ENCODE peak calls at places on chromosomes 16 and 17, in seven cellular contexts. One of them, this sample, is unnamed.

GRCh38 chr16:46632778-46633733 is 11.9 kb upstream of the SHCBP1 start:
- DNase-seq in heart right ventricle: no peak
- DNase-seq in lung: no peak
- DNase-seq in esophagus squamous epithelium: no peak
- DNase-seq in testis: no peak
- DNase-seq in Panc1: no peak
- DNase-seq in naive thymus-derived CD4-positive, alpha-beta T cell: no peak
- DNase-seq in this sample: no peak

GRCh38 chr17:43545383-43545632 is 832 bp downstream of the ETV4 start:
- DNase-seq in heart right ventricle: peak
- DNase-seq in lung: peak
- DNase-seq in esophagus squamous epithelium: no peak
- DNase-seq in testis: no peak
- DNase-seq in Panc1: no peak
- DNase-seq in naive thymus-derived CD4-positive, alpha-beta T cell: no peak
- DNase-seq in this sample: no peak

GRCh38 chr17:40251576-40251975 is 32.5 kb downstream of the WIPF2 start:
- DNase-seq in heart right ventricle: no peak
- DNase-seq in lung: no peak
- DNase-seq in esophagus squamous epithelium: no peak
- DNase-seq in testis: no peak
- DNase-seq in Panc1: peak
- DNase-seq in naive thymus-derived CD4-positive, alpha-beta T cell: no peak
- DNase-seq in this sample: no peak

GRCh38 chr17:50219939-50220465 is 18.6 kb upstream of the COL1A1 start:
- DNase-seq in heart right ventricle: peak
- DNase-seq in lung: no peak
- DNase-seq in esophagus squamous epithelium: no peak
- DNase-seq in testis: no peak
- DNase-seq in Panc1: no peak
- DNase-seq in naive thymus-derived CD4-positive, alpha-beta T cell: no peak
- DNase-seq in this sample: no peak

GRCh38 chr16:54801445-54801844 is 129.2 kb upstream of the IRX5 start:
- DNase-seq in heart right ventricle: no peak
- DNase-seq in lung: no peak
- DNase-seq in esophagus squamous epithelium: no peak
- DNase-seq in testis: no peak
- DNase-seq in Panc1: no peak
- DNase-seq in naive thymus-derived CD4-positive, alpha-beta T cell: no peak
- DNase-seq in this sample: no peak

GRCh38 chr16:66851166-66851964 is 7.2 kb downstream of the CA7 start:
- DNase-seq in heart right ventricle: no peak
- DNase-seq in lung: no peak
- DNase-seq in esophagus squamous epithelium: no peak
- DNase-seq in testis: no peak
- DNase-seq in Panc1: no peak
- DNase-seq in naive thymus-derived CD4-positive, alpha-beta T cell: no peak
- DNase-seq in this sample: no peak

GRCh38 chr17:49482144-49482817 is 12.8 kb upstream of the NGFR start:
- DNase-seq in heart right ventricle: no peak
- DNase-seq in lung: no peak
- DNase-seq in esophagus squamous epithelium: no peak
- DNase-seq in testis: no peak
- DNase-seq in Panc1: no peak
- DNase-seq in naive thymus-derived CD4-positive, alpha-beta T cell: no peak
- DNase-seq in this sample: no peak

GRCh38 chr17:73098919-73099318 is 6.4 kb upstream of the SLC39A11 start:
- DNase-seq in heart right ventricle: no peak
- DNase-seq in lung: no peak
- DNase-seq in esophagus squamous epithelium: no peak
- DNase-seq in testis: no peak
- DNase-seq in Panc1: no peak
- DNase-seq in naive thymus-derived CD4-positive, alpha-beta T cell: no peak
- DNase-seq in this sample: no peak

GRCh38 chr16:74186589-74186988 is 110.0 kb upstream of the PSMD7 start:
- DNase-seq in heart right ventricle: no peak
- DNase-seq in lung: no peak
- DNase-seq in esophagus squamous epithelium: no peak
- DNase-seq in testis: no peak
- DNase-seq in Panc1: no peak
- DNase-seq in naive thymus-derived CD4-positive, alpha-beta T cell: no peak
- DNase-seq in this sample: no peak

DNA sequence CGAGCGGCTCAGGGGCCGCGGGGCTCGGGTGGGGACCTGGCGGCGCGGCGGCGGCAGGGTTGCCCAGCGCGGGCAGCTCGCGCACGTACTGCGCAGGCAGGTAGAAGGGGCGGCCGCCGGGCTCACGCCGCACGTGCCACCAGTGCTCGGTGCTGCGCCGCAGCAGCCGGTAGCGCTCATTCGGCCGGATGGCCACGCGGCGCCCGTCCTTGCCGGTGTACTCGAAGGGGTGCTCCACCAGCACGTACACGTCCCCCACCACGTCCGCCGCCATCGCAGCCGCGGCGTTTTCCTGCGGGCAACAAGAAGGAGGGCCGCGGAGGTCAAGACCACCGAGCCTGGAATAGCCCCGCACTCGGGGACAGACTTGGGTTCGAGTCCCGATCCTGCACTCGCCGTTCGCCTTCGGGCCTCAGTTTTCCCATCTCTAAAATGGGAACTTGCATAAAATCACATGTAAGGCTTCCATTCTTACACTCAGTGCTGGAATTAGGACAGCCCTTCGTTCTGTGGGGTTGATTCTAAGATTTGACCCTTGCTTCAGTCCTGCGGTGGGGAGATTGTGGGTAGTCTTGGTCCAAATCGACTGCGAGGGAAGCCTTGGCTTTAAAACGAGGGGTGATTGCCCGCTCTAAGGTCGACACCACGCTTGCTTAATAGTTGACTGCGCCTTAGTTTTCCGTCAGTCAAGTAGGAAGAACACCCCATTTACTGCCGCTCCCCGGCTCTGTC is 2.5 kb downstream of the ARHGAP27 start:
- DNase-seq in heart right ventricle: no peak
- DNase-seq in lung: no peak
- DNase-seq in esophagus squamous epithelium: no peak
- DNase-seq in testis: no peak
- DNase-seq in Panc1: no peak
- DNase-seq in naive thymus-derived CD4-positive, alpha-beta T cell: no peak
- DNase-seq in this sample: no peak
- H3K4me3 ChIP-seq in heart right ventricle: no peak
- H3K4me3 ChIP-seq in lung: no peak
- H3K4me3 ChIP-seq in esophagus squamous epithelium: peak
- H3K4me3 ChIP-seq in testis: no peak
- H3K4me3 ChIP-seq in Panc1: no peak
- H3K4me3 ChIP-seq in naive thymus-derived CD4-positive, alpha-beta T cell: no peak
- H3K4me3 ChIP-seq in this sample: no peak

GRCh38 chr16:1390239-1390638 is 24.3 kb downstream of the UNKL start:
- DNase-seq in heart right ventricle: no peak
- DNase-seq in lung: no peak
- DNase-seq in esophagus squamous epithelium: no peak
- DNase-seq in testis: no peak
- DNase-seq in Panc1: no peak
- DNase-seq in naive thymus-derived CD4-positive, alpha-beta T cell: no peak
- DNase-seq in this sample: no peak

GRCh38 chr16:1381655-1382406 is 30.1 kb downstream of the GNPTG start:
- DNase-seq in heart right ventricle: no peak
- DNase-seq in lung: no peak
- DNase-seq in esophagus squamous epithelium: no peak
- DNase-seq in testis: no peak
- DNase-seq in Panc1: no peak
- DNase-seq in naive thymus-derived CD4-positive, alpha-beta T cell: no peak
- DNase-seq in this sample: no peak

GRCh38 chr16:1389762-1390161 is 24.7 kb downstream of the UNKL start:
- DNase-seq in heart right ventricle: no peak
- DNase-seq in lung: no peak
- DNase-seq in esophagus squamous epithelium: no peak
- DNase-seq in testis: no peak
- DNase-seq in Panc1: no peak
- DNase-seq in naive thymus-derived CD4-positive, alpha-beta T cell: no peak
- DNase-seq in this sample: no peak

GRCh38 chr16:1383556-1383955 is 30.9 kb downstream of the UNKL start:
- DNase-seq in heart right ventricle: no peak
- DNase-seq in lung: no peak
- DNase-seq in esophagus squamous epithelium: no peak
- DNase-seq in testis: no peak
- DNase-seq in Panc1: no peak
- DNase-seq in naive thymus-derived CD4-positive, alpha-beta T cell: no peak
- DNase-seq in this sample: no peak

GRCh38 chr16:1385232-1385631 is 29.3 kb downstream of the UNKL start:
- DNase-seq in heart right ventricle: no peak
- DNase-seq in lung: no peak
- DNase-seq in esophagus squamous epithelium: no peak
- DNase-seq in testis: no peak
- DNase-seq in Panc1: no peak
- DNase-seq in naive thymus-derived CD4-positive, alpha-beta T cell: no peak
- DNase-seq in this sample: no peak
- H3K4me3 ChIP-seq in heart right ventricle: no peak
- H3K4me3 ChIP-seq in lung: no peak
- H3K4me3 ChIP-seq in esophagus squamous epithelium: no peak
- H3K4me3 ChIP-seq in testis: no peak
- H3K4me3 ChIP-seq in Panc1: no peak
- H3K4me3 ChIP-seq in naive thymus-derived CD4-positive, alpha-beta T cell: no peak
- H3K4me3 ChIP-seq in this sample: no peak

GRCh38 chr16:89871895-89872294 is 1.5 kb upstream of the TCF25 start:
- DNase-seq in heart right ventricle: no peak
- DNase-seq in lung: no peak
- DNase-seq in esophagus squamous epithelium: no peak
- DNase-seq in testis: no peak
- DNase-seq in Panc1: no peak
- DNase-seq in naive thymus-derived CD4-positive, alpha-beta T cell: no peak
- DNase-seq in this sample: no peak

GRCh38 chr16:89870440-89870839 is 3.0 kb upstream of the TCF25 start:
- DNase-seq in heart right ventricle: no peak
- DNase-seq in lung: no peak
- DNase-seq in esophagus squamous epithelium: no peak
- DNase-seq in testis: no peak
- DNase-seq in Panc1: no peak
- DNase-seq in naive thymus-derived CD4-positive, alpha-beta T cell: no peak
- DNase-seq in this sample: no peak

GRCh38 chr16:89864421-89864820 is 9.0 kb upstream of the TCF25 start:
- DNase-seq in heart right ventricle: no peak
- DNase-seq in lung: no peak
- DNase-seq in esophagus squamous epithelium: no peak
- DNase-seq in testis: no peak
- DNase-seq in Panc1: no peak
- DNase-seq in naive thymus-derived CD4-positive, alpha-beta T cell: no peak
- DNase-seq in this sample: no peak

GRCh38 chr16:89869911-89870310 is 3.5 kb upstream of the TCF25 start:
- DNase-seq in heart right ventricle: no peak
- DNase-seq in lung: no peak
- DNase-seq in esophagus squamous epithelium: no peak
- DNase-seq in testis: peak
- DNase-seq in Panc1: no peak
- DNase-seq in naive thymus-derived CD4-positive, alpha-beta T cell: no peak
- DNase-seq in this sample: no peak

GRCh38 chr16:89867918-89868317 is 5.5 kb upstream of the TCF25 start:
- DNase-seq in heart right ventricle: no peak
- DNase-seq in lung: no peak
- DNase-seq in esophagus squamous epithelium: no peak
- DNase-seq in testis: no peak
- DNase-seq in Panc1: no peak
- DNase-seq in naive thymus-derived CD4-positive, alpha-beta T cell: no peak
- DNase-seq in this sample: no peak
- H3K4me3 ChIP-seq in heart right ventricle: no peak
- H3K4me3 ChIP-seq in lung: no peak
- H3K4me3 ChIP-seq in esophagus squamous epithelium: no peak
- H3K4me3 ChIP-seq in testis: no peak
- H3K4me3 ChIP-seq in Panc1: no peak
- H3K4me3 ChIP-seq in naive thymus-derived CD4-positive, alpha-beta T cell: no peak
- H3K4me3 ChIP-seq in this sample: no peak

GRCh38 chr17:57875109-57876022 is 25.5 kb upstream of the MRPS23 start:
- DNase-seq in heart right ventricle: peak
- DNase-seq in lung: peak
- DNase-seq in esophagus squamous epithelium: no peak
- DNase-seq in testis: peak
- DNase-seq in Panc1: peak
- DNase-seq in naive thymus-derived CD4-positive, alpha-beta T cell: no peak
- DNase-seq in this sample: peak
- H3K4me3 ChIP-seq in heart right ventricle: no peak
- H3K4me3 ChIP-seq in lung: no peak
- H3K4me3 ChIP-seq in esophagus squamous epithelium: no peak
- H3K4me3 ChIP-seq in testis: no peak
- H3K4me3 ChIP-seq in Panc1: no peak
- H3K4me3 ChIP-seq in naive thymus-derived CD4-positive, alpha-beta T cell: no peak
- H3K4me3 ChIP-seq in this sample: no peak

This sample was measured in BE2C.